ENCODE peak calls at places on chromosomes 5 and 9, in six cellular contexts. R is keratinocyte, Q is uterus, U is omental fat pad, K is tibial artery, P is fibroblast of the aortic adventitia. I is an unnamed sample.

GRCh38 chr9:18795947-18796705 is 236.9 kb downstream of the SAXO1 start:
- DNase-seq in U (no peak), P (peak), Q (no peak), K (no peak), R (no peak), I (no peak)

GRCh38 chr5:42640835-42641234 is 115.8 kb upstream of the CCDC152 start:
- DNase-seq in P (no peak), R (no peak), K (no peak), Q (no peak), U (no peak), I (no peak)

GRCh38 chr5:68252678-68253520 is 37.3 kb downstream of the PIK3R1 start:
- DNase-seq in Q (no peak), R (no peak), P (peak), U (no peak), K (peak), I (peak)

GRCh38 chr9:106405871-106406435 is 457.0 kb upstream of the ZNF462 start:
- DNase-seq in K (no peak), P (no peak), Q (no peak), U (no peak), R (no peak), I (no peak)

GRCh38 chr9:37215456-37216229 is 95.3 kb downstream of the ZCCHC7 start:
- DNase-seq in Q (no peak), U (no peak), R (no peak), P (peak), K (no peak), I (no peak)

GRCh38 chr5:164346785-164347630 is 841.6 kb downstream of the MAT2B start:
- DNase-seq in K (no peak), P (no peak), U (no peak), Q (no peak), R (no peak), I (no peak)

GRCh38 chr9:86741311-86742215 is 205.7 kb downstream of the GAS1 start:
- DNase-seq in U (no peak), P (peak), K (no peak), Q (no peak), R (peak), I (no peak)

GRCh38 chr5:68315679-68316271 is 100.2 kb downstream of the PIK3R1 start:
- DNase-seq in P (no peak), Q (no peak), U (no peak), K (no peak), R (no peak), I (no peak)

GRCh38 chr5:174412374-174412773 is 312.0 kb upstream of the MSX2 start:
- DNase-seq in K (no peak), U (no peak), P (no peak), R (no peak), Q (no peak), I (no peak)

GRCh38 chr9:124365045-124365444 is 50.2 kb downstream of the PSMB7 start:
- DNase-seq in R (no peak), P (no peak), U (no peak), K (no peak), Q (no peak), I (no peak)

GRCh38 chr9:134634190-134634589 is 7.4 kb upstream of the COL5A1 start:
- DNase-seq in U (peak), P (no peak), K (no peak), R (no peak), Q (no peak), I (peak)

GRCh38 chr5:84568171-84568570 is 183.5 kb upstream of the EDIL3 start:
- DNase-seq in R (no peak), K (no peak), U (no peak), P (no peak), Q (no peak), I (no peak)

GRCh38 chr9:85715587-85715986 is 26.2 kb downstream of the AGTPBP1 start:
- DNase-seq in P (peak), Q (no peak), R (no peak), K (no peak), U (no peak), I (no peak)

GRCh38 chr9:114181583-114182409 is 26.5 kb downstream of the COL27A1 start:
- DNase-seq in U (no peak), R (no peak), P (peak), Q (no peak), K (no peak), I (no peak)

GRCh38 chr9:129482521-129483466 is 138.1 kb downstream of the C9orf50 start:
- DNase-seq in U (no peak), P (peak), K (peak), R (no peak), Q (peak), I (peak)

GRCh38 chr9:132769895-132770774 is 99.9 kb downstream of the GTF3C4 start:
- DNase-seq in P (peak), Q (peak), R (no peak), K (peak), U (peak), I (no peak)

GRCh38 chr5:657570-657969 is 35.6 kb downstream of the TPPP start:
- DNase-seq in R (no peak), K (no peak), U (no peak), P (peak), Q (no peak), I (peak)

GRCh38 chr5:45639038-45639437 is 57.1 kb downstream of the HCN1 start:
- DNase-seq in R (no peak), P (no peak), U (no peak), K (no peak), Q (no peak), I (no peak)

GRCh38 chr5:29263836-29264235 is 1929.7 kb upstream of the CDH6 start:
- DNase-seq in R (no peak), P (peak), U (no peak), Q (no peak), K (no peak), I (no peak)

GRCh38 chr5:54090495-54091084 is 219.8 kb downstream of the ARL15 start:
- DNase-seq in Q (no peak), R (peak), K (no peak), P (peak), U (no peak), I (no peak)

GRCh38 chr5:134004626-134005414 is at the start of gene VDAC1:
- DNase-seq in P (peak), R (peak), K (peak), Q (peak), U (peak), I (peak)

GRCh38 chr5:53578854-53579253 is 18.4 kb downstream of the NDUFS4 start:
- DNase-seq in U (no peak), P (no peak), Q (no peak), R (no peak), K (no peak), I (no peak)

GRCh38 chr9:124520206-124520596 is 13.0 kb upstream of the NR5A1 start:
- DNase-seq in P (no peak), R (no peak), Q (no peak), U (no peak), K (no peak), I (no peak)

GRCh38 chr9:86141843-86142242 is 42.5 kb upstream of the GOLM1 start:
- DNase-seq in K (no peak), U (no peak), Q (no peak), P (no peak), R (no peak), I (no peak)

GRCh38 chr5:310941-311434 is 10.5 kb upstream of the AHRR start:
- DNase-seq in U (no peak), Q (no peak), R (no peak), P (no peak), K (no peak), I (peak)

GRCh38 chr9:92631452-92632211 is 38.3 kb downstream of the IPPK start:
- DNase-seq in P (no peak), U (no peak), R (no peak), K (no peak), Q (no peak), I (no peak)

GRCh38 chr9:121362813-121363585 is 7.1 kb downstream of the STOM start:
- DNase-seq in R (no peak), K (no peak), P (peak), Q (no peak), U (no peak), I (no peak)

GRCh38 chr5:94969174-94969573 is 315.7 kb downstream of the MCTP1 start:
- DNase-seq in Q (no peak), U (no peak), P (peak), R (no peak), K (no peak), I (no peak)

GRCh38 chr5:5419291-5420210 is 2.9 kb upstream of the ICE1 start:
- DNase-seq in P (peak), Q (no peak), U (no peak), R (peak), K (no peak), I (no peak)

GRCh38 chr9:38694676-38695075 is 25.3 kb downstream of the FAM240B start:
- DNase-seq in Q (no peak), P (no peak), U (no peak), R (no peak), K (no peak), I (no peak)

GRCh38 chr9:69519470-69520240 is 152.5 kb downstream of the APBA1 start:
- DNase-seq in K (no peak), Q (no peak), R (no peak), U (no peak), P (no peak), I (no peak)

GRCh38 chr5:123454236-123454911 is 31.2 kb upstream of the CEP120 start:
- DNase-seq in Q (no peak), K (no peak), R (no peak), U (no peak), P (peak), I (no peak)

GRCh38 chr5:123456242-123456641 is 33.0 kb upstream of the CEP120 start:
- DNase-seq in U (no peak), K (no peak), R (no peak), Q (no peak), P (no peak), I (no peak)

GRCh38 chr5:123455095-123455494 is 31.9 kb upstream of the CEP120 start:
- DNase-seq in P (peak), K (no peak), Q (no peak), U (no peak), R (no peak), I (no peak)

GRCh38 chr5:123452401-123452800 is 29.2 kb upstream of the CEP120 start:
- DNase-seq in R (no peak), U (no peak), K (no peak), P (no peak), Q (no peak), I (no peak)

GRCh38 chr5:123455640-123456039 is 32.4 kb upstream of the CEP120 start:
- DNase-seq in Q (no peak), R (no peak), P (no peak), K (no peak), U (no peak), I (no peak)
- TF ChIP-seq CTCF in Q (no peak), R (no peak), P (no peak), K (no peak), U (no peak), I (no peak)

GRCh38 chr5:2755811-2756210 is 4.3 kb upstream of the IRX2 start:
- DNase-seq in K (no peak), U (no peak), Q (no peak), R (no peak), P (no peak), I (no peak)
- TF ChIP-seq CTCF in K (no peak), U (no peak), Q (no peak), R (no peak), P (no peak), I (no peak)

GRCh38 chr5:35904443-35905132 is 33.8 kb downstream of the CAPSL start:
- DNase-seq in R (no peak), K (no peak), U (no peak), P (no peak), Q (no peak), I (no peak)
- TF ChIP-seq CTCF in R (no peak), K (no peak), U (no peak), P (no peak), Q (no peak), I (no peak)

GRCh38 chr9:93859431-93860215 is 95.5 kb downstream of the BARX1 start:
- DNase-seq in P (no peak), R (no peak), Q (no peak), K (no peak), U (no peak), I (no peak)
- TF ChIP-seq CTCF in P (no peak), R (peak), Q (no peak), K (no peak), U (no peak), I (no peak)

GRCh38 chr9:131679261-131680020 is 60.4 kb downstream of the RAPGEF1 start:
- DNase-seq in K (no peak), R (no peak), U (no peak), P (no peak), Q (no peak), I (no peak)

GRCh38 chr9:131677051-131677444 is 62.8 kb downstream of the RAPGEF1 start:
- DNase-seq in R (no peak), P (no peak), U (no peak), Q (no peak), K (no peak), I (no peak)

GRCh38 chr9:131678499-131679111 is 61.3 kb downstream of the RAPGEF1 start:
- DNase-seq in Q (peak), U (no peak), P (peak), K (peak), R (peak), I (peak)

GRCh38 chr9:131676431-131676972 is 63.4 kb downstream of the RAPGEF1 start:
- DNase-seq in K (no peak), P (no peak), Q (no peak), R (no peak), U (no peak), I (no peak)

DNA sequence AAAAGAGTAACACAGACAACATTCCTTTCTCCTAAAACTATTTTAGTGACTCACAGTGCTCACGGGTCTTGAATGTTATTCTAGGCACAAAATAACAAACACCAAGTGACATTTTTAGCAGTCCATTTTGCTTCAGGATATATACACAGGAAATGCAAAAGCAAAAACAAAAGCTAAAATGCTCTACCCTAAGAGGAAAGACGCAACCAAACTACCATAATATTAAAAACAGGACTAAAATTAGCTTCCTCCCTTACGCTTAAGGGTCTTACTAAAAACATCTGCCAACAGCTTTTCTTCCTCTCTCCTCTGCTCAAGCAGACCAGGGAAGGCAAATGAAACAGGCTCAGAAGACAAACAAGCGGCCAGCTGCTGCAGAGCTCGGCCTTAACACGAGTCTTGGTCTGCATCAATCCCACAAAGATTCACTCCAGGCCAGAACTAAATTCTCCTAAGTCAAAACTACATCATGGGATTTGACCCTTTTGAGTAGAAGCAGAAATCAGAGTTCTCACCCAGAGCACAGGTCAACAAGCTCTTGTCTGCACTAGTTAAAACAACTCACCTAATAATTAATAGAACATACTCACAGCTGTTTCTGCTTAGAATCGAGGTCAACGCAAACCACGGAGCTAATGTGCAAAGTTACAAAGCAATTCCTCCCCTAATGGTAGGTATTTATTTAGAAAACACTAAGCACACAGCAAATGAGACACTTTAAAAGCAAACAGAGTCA is 62.3 kb downstream of the RAPGEF1 start:
- DNase-seq in R (no peak), U (no peak), P (peak), Q (no peak), K (no peak), I (no peak)
- TF ChIP-seq CTCF in R (no peak), U (no peak), P (no peak), Q (peak), K (no peak), I (no peak)

GRCh38 chr5:138212828-138213160 is 329 bp downstream of the CDC23 start:
- DNase-seq in K (no peak), P (no peak), U (no peak), Q (no peak), R (no peak), I (no peak)
- TF ChIP-seq CTCF in K (no peak), P (no peak), U (no peak), Q (no peak), R (no peak), I (no peak)

GRCh38 chr5:162231522-162231921 is 163.9 kb downstream of the GABRG2 start:
- DNase-seq in P (no peak), K (no peak), R (no peak), Q (no peak), U (no peak), I (no peak)

GRCh38 chr5:162230348-162230747 is 162.8 kb downstream of the GABRG2 start:
- DNase-seq in P (no peak), K (no peak), R (no peak), U (no peak), Q (no peak), I (no peak)

GRCh38 chr5:162221884-162222283 is 154.3 kb downstream of the GABRG2 start:
- DNase-seq in P (no peak), U (no peak), R (no peak), K (no peak), Q (no peak), I (no peak)

GRCh38 chr5:162227075-162227474 is 159.5 kb downstream of the GABRG2 start:
- DNase-seq in P (no peak), U (no peak), K (no peak), Q (no peak), R (no peak), I (no peak)
- TF ChIP-seq CTCF in P (no peak), U (no peak), K (no peak), Q (no peak), R (no peak), I (no peak)

I was measured in suprapubic skin.